ENCODE peak calls at places on chromosomes 16 and 17, in nine cellular contexts. U is endothelial cell, D is hepatocyte, G is cardiac fibroblast, P is uterus, C is heart left ventricle, S is heart right ventricle, O is nephron progenitor cell, J is GM12865. A is an unnamed sample.

GRCh38 chr17:72465191-72466024 is 344.6 kb downstream of the SOX9 start:
- DNase-seq in U (no peak), D (peak), G (peak), P (no peak), C (no peak), S (no peak), O (peak), J (peak), A (no peak)

GRCh38 chr17:80385046-80385445 is 29.9 kb upstream of the ENDOV start:
- DNase-seq in U (no peak), D (no peak), G (no peak), P (no peak), C (no peak), S (no peak), O (no peak), J (no peak), A (no peak)

GRCh38 chr16:31215287-31216115 is 1.4 kb downstream of the PYDC1 start:
- DNase-seq in U (peak), D (peak), G (peak), P (peak), C (peak), S (peak), O (peak), J (no peak), A (peak)

GRCh38 chr16:9050102-9050830 is 41.2 kb upstream of the HAPSTR1 start:
- DNase-seq in U (peak), D (no peak), G (peak), P (no peak), C (no peak), S (no peak), O (peak), J (peak), A (peak)

GRCh38 chr17:37847102-37847501 is 77.1 kb upstream of the TBC1D3K start:
- DNase-seq in U (no peak), D (no peak), G (no peak), P (no peak), C (no peak), S (no peak), O (no peak), J (no peak), A (no peak)

GRCh38 chr17:50630524-50631194 is 4.0 kb upstream of the ABCC3 start:
- DNase-seq in U (peak), D (peak), G (peak), P (no peak), C (no peak), S (peak), O (peak), J (peak), A (peak)

GRCh38 chr16:57503366-57503765 is 17.1 kb upstream of the DOK4 start:
- DNase-seq in U (no peak), D (peak), G (no peak), P (no peak), C (peak), S (no peak), O (peak), J (no peak), A (no peak)

GRCh38 chr16:26247063-26247462 is 555.3 kb downstream of the HS3ST4 start:
- DNase-seq in U (no peak), D (no peak), G (no peak), P (no peak), C (no peak), S (no peak), O (no peak), J (no peak), A (peak)

GRCh38 chr16:80066805-80067580 is 466.5 kb upstream of the MAF start:
- DNase-seq in U (no peak), D (no peak), G (no peak), P (no peak), C (no peak), S (no peak), O (no peak), J (no peak), A (no peak)

GRCh38 chr16:28534542-28535373 is 4.0 kb downstream of the NUPR1 start:
- DNase-seq in U (no peak), D (no peak), G (peak), P (peak), C (no peak), S (no peak), O (no peak), J (no peak), A (no peak)

GRCh38 chr17:43211480-43212402 is at the start of gene TMEM106A:
- DNase-seq in U (peak), D (peak), G (peak), P (peak), C (peak), S (peak), O (peak), J (peak), A (peak)

GRCh38 chr16:57476546-57477410 is 9.5 kb downstream of the DOK4 start:
- DNase-seq in U (no peak), D (no peak), G (no peak), P (no peak), C (no peak), S (no peak), O (no peak), J (no peak), A (peak)

GRCh38 chr17:4881761-4882555 is 17.4 kb upstream of the C17orf107 start:
- DNase-seq in U (peak), D (peak), G (peak), P (no peak), C (peak), S (peak), O (peak), J (peak), A (peak)

GRCh38 chr17:31513731-31514427 is 122.4 kb downstream of the RAB11FIP4 start:
- DNase-seq in U (no peak), D (no peak), G (no peak), P (no peak), C (no peak), S (no peak), O (no peak), J (no peak), A (no peak)

GRCh38 chr17:12853921-12854320 is 64.6 kb downstream of the ARHGAP44 start:
- DNase-seq in U (no peak), D (no peak), G (no peak), P (no peak), C (no peak), S (no peak), O (no peak), J (no peak), A (no peak)

GRCh38 chr17:40130352-40131042 is 8.7 kb downstream of the MSL1 start:
- DNase-seq in U (no peak), D (no peak), G (peak), P (no peak), C (no peak), S (peak), O (no peak), J (no peak), A (no peak)
- TF ChIP-seq CTCF in U (no peak), D (no peak), G (no peak), P (no peak), C (no peak), S (no peak), O (no peak), J (no peak), A (no peak)

GRCh38 chr17:16872351-16872751 is 99.6 kb downstream of the TNFRSF13B start:
- DNase-seq in U (no peak), D (no peak), G (no peak), P (no peak), C (no peak), S (no peak), O (no peak), J (no peak), A (no peak)

GRCh38 chr17:16873654-16874035 is 98.3 kb downstream of the TNFRSF13B start:
- DNase-seq in U (no peak), D (no peak), G (no peak), P (no peak), C (no peak), S (no peak), O (no peak), J (no peak), A (no peak)

GRCh38 chr17:16870253-16871245 is 101.4 kb downstream of the TNFRSF13B start:
- DNase-seq in U (no peak), D (no peak), G (no peak), P (no peak), C (no peak), S (no peak), O (no peak), J (no peak), A (no peak)

GRCh38 chr17:16875662-16876061 is 96.3 kb downstream of the TNFRSF13B start:
- DNase-seq in U (no peak), D (no peak), G (no peak), P (no peak), C (no peak), S (no peak), O (no peak), J (no peak), A (no peak)

GRCh38 chr17:16872836-16873653 is 98.9 kb downstream of the TNFRSF13B start:
- DNase-seq in U (peak), D (peak), G (peak), P (no peak), C (no peak), S (no peak), O (peak), J (peak), A (peak)
- TF ChIP-seq CTCF in U (peak), D (peak), G (peak), P (no peak), C (no peak), S (peak), O (peak), J (peak), A (peak)

DNA sequence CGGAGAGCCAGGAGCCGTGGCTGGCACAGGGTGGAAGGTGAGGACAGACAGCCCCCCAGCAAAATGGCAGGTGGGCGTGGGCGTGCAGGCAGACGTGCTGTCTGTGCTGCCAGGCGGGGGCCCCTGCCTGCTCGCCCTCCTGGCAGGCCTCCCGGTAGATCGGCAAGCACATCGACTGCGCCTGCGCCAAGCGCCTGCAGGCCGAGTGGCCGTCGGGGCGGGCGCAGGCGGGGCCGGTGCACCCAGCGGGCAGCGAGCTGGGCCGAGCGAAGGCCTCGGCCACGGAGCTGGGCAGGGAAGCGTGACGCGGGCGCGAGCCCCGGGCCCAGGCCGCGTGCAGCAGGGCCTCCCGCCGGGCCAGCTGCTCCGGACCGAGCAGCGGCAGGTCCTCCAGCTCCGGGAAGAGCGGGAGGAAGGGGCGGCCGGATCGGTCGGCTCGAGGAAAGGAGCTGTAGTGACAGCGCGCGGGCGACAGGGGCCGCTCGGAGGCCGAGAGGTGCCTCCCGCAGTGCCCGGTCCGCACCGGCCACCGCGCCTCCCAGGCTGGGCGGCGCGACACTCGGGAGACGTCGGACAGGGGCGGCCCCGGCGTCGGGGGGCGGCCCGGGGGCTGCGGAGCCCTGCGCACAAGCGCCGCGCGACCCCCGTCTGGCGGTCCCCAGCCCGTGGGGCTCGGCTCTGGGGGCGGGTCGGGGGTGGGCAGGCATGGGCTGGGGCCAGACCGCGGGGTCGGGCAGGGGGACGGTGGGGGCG is 16.9 kb downstream of the GRIN2C start:
- DNase-seq in U (peak), D (peak), G (peak), P (peak), C (peak), S (peak), O (peak), J (peak), A (peak)
- TF ChIP-seq CTCF in U (peak), D (peak), G (peak), P (peak), C (peak), S (peak), O (peak), J (peak), A (peak)

GRCh38 chr16:4958510-4959111 is 481 bp downstream of the SEC14L5 start:
- DNase-seq in U (no peak), D (no peak), G (no peak), P (no peak), C (no peak), S (no peak), O (no peak), J (no peak), A (no peak)

GRCh38 chr16:4957420-4957719 is 760 bp upstream of the SEC14L5 start:
- DNase-seq in U (no peak), D (no peak), G (no peak), P (no peak), C (no peak), S (no peak), O (no peak), J (no peak), A (no peak)

GRCh38 chr16:4960579-4960978 is 2.4 kb downstream of the SEC14L5 start:
- DNase-seq in U (no peak), D (no peak), G (no peak), P (no peak), C (no peak), S (no peak), O (no peak), J (no peak), A (no peak)

GRCh38 chr16:4954714-4955113 is 3.4 kb upstream of the SEC14L5 start:
- DNase-seq in U (no peak), D (no peak), G (no peak), P (no peak), C (no peak), S (no peak), O (no peak), J (no peak), A (no peak)

DNA sequence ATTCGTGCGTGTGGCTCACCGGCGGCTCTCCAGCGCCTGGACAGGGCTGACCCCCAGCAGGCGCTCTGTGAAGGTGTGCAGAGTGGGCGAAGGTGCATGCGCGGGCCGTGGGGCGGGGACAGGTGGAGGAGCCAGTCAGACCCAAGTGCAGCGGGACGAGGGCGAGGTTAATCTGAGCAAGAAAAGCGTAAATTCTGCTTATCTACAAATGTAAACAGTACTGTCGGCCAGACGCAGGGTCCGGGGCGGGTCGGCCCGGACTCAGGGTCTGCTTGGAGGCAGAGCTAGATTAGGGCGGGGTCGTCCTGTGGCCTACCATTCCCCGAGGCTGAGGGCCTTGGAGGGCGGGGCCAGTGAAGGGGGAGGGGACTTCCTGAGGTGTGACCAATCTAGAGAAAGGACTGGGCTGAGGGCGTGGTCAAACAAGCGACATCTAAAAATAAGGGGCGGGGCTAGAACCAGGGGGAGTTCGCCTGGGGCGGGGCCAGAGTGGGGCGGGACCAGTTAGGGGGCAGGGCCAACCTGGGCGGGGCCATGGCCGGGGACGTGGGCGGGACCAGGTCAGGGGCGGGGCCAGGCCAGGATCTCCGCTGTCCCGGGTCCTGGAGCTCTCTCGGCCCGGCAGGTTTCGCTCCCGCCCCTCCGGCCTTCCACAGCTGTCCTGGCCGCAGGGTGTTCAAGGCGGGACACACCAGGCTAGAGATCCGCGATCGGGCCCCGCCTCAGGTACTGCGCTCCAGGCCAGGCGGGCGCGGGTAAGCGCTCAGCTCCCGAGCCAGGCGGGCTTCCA is at the start of gene SEC14L5:
- DNase-seq in U (peak), D (peak), G (peak), P (peak), C (peak), S (peak), O (peak), J (peak), A (peak)
- TF ChIP-seq CTCF in U (no peak), D (no peak), G (no peak), P (no peak), C (no peak), S (no peak), O (no peak), J (no peak), A (no peak)

GRCh38 chr17:66795486-66795885 is 39.4 kb upstream of the CACNG5 start:
- DNase-seq in U (no peak), D (no peak), G (no peak), P (no peak), C (no peak), S (no peak), O (no peak), J (no peak), A (no peak)
- TF ChIP-seq CTCF in U (no peak), D (no peak), G (no peak), P (no peak), C (no peak), S (no peak), O (no peak), J (no peak), A (no peak)

GRCh38 chr16:65339062-65339461 is 217.2 kb upstream of the CDH11 start:
- DNase-seq in U (no peak), D (no peak), G (no peak), P (no peak), C (no peak), S (no peak), O (no peak), J (no peak), A (no peak)

GRCh38 chr16:65343556-65343955 is 221.7 kb upstream of the CDH11 start:
- DNase-seq in U (no peak), D (peak), G (no peak), P (no peak), C (no peak), S (no peak), O (no peak), J (no peak), A (no peak)

DNA sequence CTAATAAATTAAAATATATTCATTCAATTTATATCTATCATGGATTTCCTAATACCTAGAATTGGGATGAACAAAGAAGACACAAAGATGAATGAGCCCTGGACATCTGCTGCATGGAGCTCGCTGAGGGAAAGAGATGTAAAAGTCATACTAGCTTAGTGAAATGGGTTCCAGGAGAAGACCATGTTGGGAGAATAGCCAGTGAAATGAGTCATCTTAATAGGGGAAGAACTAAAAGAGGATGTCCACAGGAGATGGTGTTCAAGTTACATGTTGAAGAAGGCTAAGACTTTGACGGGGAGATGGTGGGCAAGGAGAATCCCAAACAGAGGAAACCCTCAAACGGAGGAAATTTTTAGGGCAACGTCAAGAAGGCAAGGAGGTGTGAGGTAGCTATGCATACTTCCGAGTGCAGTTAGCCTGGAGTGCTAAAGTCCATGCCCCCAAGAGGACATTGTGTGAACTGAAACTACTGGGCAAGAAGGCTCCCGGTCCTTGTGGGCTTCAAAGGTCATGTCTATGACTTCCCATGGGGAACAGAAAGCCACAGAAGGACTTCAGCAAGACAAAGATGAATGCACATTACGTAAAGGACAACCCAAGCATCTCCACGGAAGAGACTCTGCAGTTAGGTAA is 220.5 kb upstream of the CDH11 start:
- DNase-seq in U (no peak), D (no peak), G (no peak), P (no peak), C (no peak), S (no peak), O (no peak), J (no peak), A (no peak)
- TF ChIP-seq CTCF in U (no peak), D (no peak), G (no peak), P (no peak), C (no peak), S (no peak), O (no peak), J (no peak), A (no peak)

GRCh38 chr17:66531826-66532439 is 229.5 kb downstream of the PRKCA start:
- DNase-seq in U (no peak), D (no peak), G (peak), P (no peak), C (no peak), S (no peak), O (no peak), J (no peak), A (no peak)

GRCh38 chr17:66535611-66536010 is 233.2 kb downstream of the PRKCA start:
- DNase-seq in U (no peak), D (no peak), G (no peak), P (no peak), C (no peak), S (no peak), O (no peak), J (no peak), A (peak)

GRCh38 chr17:66537518-66537917 is 235.1 kb downstream of the PRKCA start:
- DNase-seq in U (no peak), D (no peak), G (no peak), P (no peak), C (no peak), S (no peak), O (no peak), J (no peak), A (no peak)

GRCh38 chr17:66538776-66539175 is 236.4 kb downstream of the PRKCA start:
- DNase-seq in U (no peak), D (no peak), G (no peak), P (no peak), C (no peak), S (no peak), O (no peak), J (no peak), A (no peak)

GRCh38 chr17:66533572-66533971 is 231.2 kb downstream of the PRKCA start:
- DNase-seq in U (peak), D (peak), G (no peak), P (peak), C (no peak), S (no peak), O (peak), J (no peak), A (no peak)
- TF ChIP-seq CTCF in U (no peak), D (peak), G (no peak), P (no peak), C (no peak), S (no peak), O (no peak), J (no peak), A (no peak)

GRCh38 chr17:1058423-1059130 is 61.6 kb downstream of the TIMM22 start:
- DNase-seq in U (peak), D (peak), G (peak), P (no peak), C (peak), S (peak), O (no peak), J (peak), A (peak)
- TF ChIP-seq CTCF in U (peak), D (peak), G (peak), P (no peak), C (peak), S (peak), O (peak), J (peak), A (peak)

A was measured in activated CD8-positive, alpha-beta T cell treated with anti-CD3 and anti-CD28 coated beads for 36 hours.